ENCODE peak calls at places on chromosomes 1 and 21, in ten cellular contexts. T is T1000; K is HFF-Myc; A is head of caudate nucleus; O is pulmonary artery endothelial cell; M is NAMALWA; Z is renal cortical epithelial cell; J is CD8-positive, alpha-beta memory T cell; V is ureter; X is T47D. H is an unnamed sample.

GRCh38 chr1:235932090-235932510 is 65.4 kb upstream of the LYST start:
- DNase-seq in J (no peak), O (no peak), M (peak), V (no peak), A (no peak), Z (no peak), T (no peak), K (no peak), X (no peak), H (no peak)

GRCh38 chr1:27598288-27598687 is 5.7 kb downstream of the AHDC1 start:
- DNase-seq in X (no peak), A (no peak), O (no peak), T (no peak), V (no peak), K (no peak), Z (no peak), M (no peak), J (no peak), H (no peak)

GRCh38 chr21:39314155-39315027 is 959 bp upstream of the BRWD1 start:
- DNase-seq in T (peak), Z (peak), V (peak), X (peak), K (no peak), M (peak), A (peak), J (peak), O (peak), H (no peak)

GRCh38 chr1:155834296-155834926 is 22.6 kb downstream of the GON4L start:
- DNase-seq in M (peak), V (no peak), K (no peak), A (no peak), Z (peak), T (no peak), X (no peak), J (no peak), O (no peak), H (peak)

GRCh38 chr1:19130476-19130875 is 79.6 kb downstream of the UBR4 start:
- DNase-seq in X (no peak), M (no peak), V (no peak), O (no peak), K (no peak), J (no peak), Z (peak), T (no peak), A (no peak), H (no peak)

GRCh38 chr1:197103295-197103694 is 36.2 kb upstream of the F13B start:
- DNase-seq in Z (no peak), V (no peak), M (no peak), J (no peak), O (no peak), T (no peak), A (no peak), K (no peak), X (no peak), H (no peak)

GRCh38 chr21:32297449-32297848 is 1.2 kb upstream of the MRAP start:
- DNase-seq in A (no peak), K (no peak), X (no peak), J (no peak), O (no peak), T (no peak), Z (no peak), V (no peak), M (no peak), H (no peak)

GRCh38 chr1:82759035-82759434 is 958.3 kb downstream of the ADGRL2 start:
- DNase-seq in K (no peak), A (no peak), V (no peak), X (no peak), M (no peak), T (no peak), Z (no peak), J (no peak), O (no peak), H (no peak)

GRCh38 chr1:89708727-89709375 is 75.9 kb downstream of the LRRC8C start:
- DNase-seq in K (no peak), Z (peak), M (no peak), V (no peak), T (no peak), O (no peak), A (no peak), X (no peak), J (no peak), H (no peak)

GRCh38 chr21:28492127-28492526 is 500.6 kb downstream of the LTN1 start:
- DNase-seq in A (no peak), J (no peak), X (no peak), K (no peak), M (no peak), V (no peak), Z (no peak), T (no peak), O (no peak), H (no peak)

GRCh38 chr1:61081637-61082335 is 575 bp upstream of the NFIA start:
- DNase-seq in M (peak), Z (peak), V (peak), J (peak), A (peak), T (no peak), O (no peak), X (peak), K (no peak), H (no peak)

GRCh38 chr1:40058453-40059291 is 18.1 kb downstream of the CAP1 start:
- DNase-seq in X (no peak), O (no peak), Z (no peak), J (no peak), A (no peak), T (no peak), V (no peak), M (peak), K (no peak), H (no peak)

GRCh38 chr1:156923565-156924477 is 3.4 kb downstream of the LRRC71 start:
- DNase-seq in O (no peak), T (no peak), A (no peak), Z (no peak), X (no peak), K (no peak), J (no peak), M (no peak), V (no peak), H (no peak)